ENCODE peak calls at places on chromosomes 11 and 22, in four cellular contexts. X, N, Z and Y are unnamed samples.
A peak's percentile ranks its signal among the peaks of the same experiment; 100 is the strongest.

GRCh38 chr22:17807571-17808410 is 33.5 kb upstream of the BID start:
- DNase-seq in X (no peak), Z (no peak), N (no peak), Y (no peak)

GRCh38 chr11:43921561-43922294 is 20.7 kb upstream of the C11orf96 start:
- DNase-seq in N (no peak), X (no peak), Z (no peak), Y (no peak)

GRCh38 chr11:118290923-118291322 is 13.6 kb upstream of the CD3E start:
- DNase-seq in X (no peak), Z (peak; percentile 22), N (no peak), Y (no peak)

GRCh38 chr22:47029244-47030001 is 267.0 kb downstream of the TBC1D22A start:
- DNase-seq in Z (peak; percentile 34), X (no peak), N (no peak), Y (no peak)

GRCh38 chr11:794766-795637 is 3.1 kb downstream of the SLC25A22 start:
- DNase-seq in X (no peak), N (no peak), Z (peak; percentile 76), Y (no peak)

GRCh38 chr11:72695354-72695753 is 21.1 kb upstream of the PDE2A start:
- DNase-seq in N (no peak), Z (no peak), X (no peak), Y (no peak)

GRCh38 chr22:30325065-30325720 is 1.5 kb downstream of the TBC1D10A start:
- DNase-seq in N (no peak), X (no peak), Z (no peak), Y (no peak)

GRCh38 chr22:50584106-50585096 is 1.8 kb upstream of the CHKB start:
- DNase-seq in Z (no peak), N (no peak), X (no peak), Y (no peak)

GRCh38 chr11:35352107-35352888 is 67.1 kb downstream of the SLC1A2 start:
- DNase-seq in Z (peak; percentile 14), X (no peak), N (no peak), Y (no peak)

GRCh38 chr11:62552931-62553838 is 6.6 kb upstream of the AHNAK start:
- DNase-seq in N (no peak), X (no peak), Z (no peak), Y (no peak)

GRCh38 chr11:76048763-76049162 is 157.5 kb downstream of the WNT11 start:
- DNase-seq in Z (no peak), N (no peak), X (no peak), Y (peak; percentile 61)

GRCh38 chr22:37266581-37267127 is 15.7 kb upstream of the CYTH4 start:
- DNase-seq in Z (no peak), X (no peak), N (no peak), Y (no peak)

GRCh38 chr11:8092587-8093424 is 11.8 kb downstream of the TUB start:
- DNase-seq in X (no peak), N (peak; percentile 72), Z (peak; percentile 62), Y (no peak)

GRCh38 chr22:48968201-48968959 is 859.3 kb downstream of the BRD1 start:
- DNase-seq in N (no peak), Z (no peak), X (no peak), Y (peak; percentile 23)

GRCh38 chr22:46081831-46082210 is 68.5 kb upstream of the PPARA start:
- DNase-seq in Z (no peak), N (no peak), X (no peak), Y (no peak)

GRCh38 chr11:61771195-61771894 is 18.9 kb downstream of the MYRF start:
- DNase-seq in N (no peak), X (no peak), Z (no peak), Y (no peak)

GRCh38 chr11:32829680-32830412 is at the start of gene PRRG4:
- DNase-seq in N (peak; percentile 79), X (peak; percentile 72), Z (no peak), Y (peak; percentile 82)

GRCh38 chr22:17430298-17430900 is 61.1 kb downstream of the CECR2 start:
- DNase-seq in Z (no peak), N (no peak), X (no peak), Y (no peak)

GRCh38 chr11:66559862-66560676 is 8.3 kb downstream of the CTSF start:
- DNase-seq in X (no peak), Z (no peak), N (no peak), Y (no peak)